ENCODE peak calls at places on chromosomes 11 and 22, in eight cellular contexts. I, N, Y, K, M, G, S and C are unnamed samples.

GRCh38 chr22:33350391-33350955 is 292.3 kb upstream of the SYN3 start:
- DNase-seq in I (no peak), N (no peak), Y (no peak), K (no peak), M (no peak), G (no peak), S (no peak), C (no peak)

GRCh38 chr22:49299821-49300231 is 527.8 kb downstream of the BRD1 start:
- DNase-seq in I (no peak), N (peak), Y (no peak), K (no peak), M (no peak), G (no peak), S (no peak), C (no peak)

GRCh38 chr22:48309115-48309705 is 1518.5 kb downstream of the BRD1 start:
- DNase-seq in I (no peak), N (no peak), Y (no peak), K (no peak), M (no peak), G (no peak), S (no peak), C (no peak)

GRCh38 chr22:26617251-26618199 is at the start of gene CRYBB1:
- DNase-seq in I (no peak), N (no peak), Y (no peak), K (peak), M (peak), G (peak), S (no peak), C (no peak)

GRCh38 chr11:30155428-30155827 is 75.4 kb upstream of the FSHB start:
- DNase-seq in I (no peak), N (no peak), Y (no peak), K (no peak), M (no peak), G (no peak), S (no peak), C (no peak)

GRCh38 chr11:106086850-106087249 is 9.4 kb downstream of the AASDHPPT start:
- DNase-seq in I (no peak), N (no peak), Y (no peak), K (no peak), M (no peak), G (no peak), S (no peak), C (no peak)

GRCh38 chr11:35539781-35540281 is 14.4 kb upstream of the PAMR1 start:
- DNase-seq in I (no peak), N (no peak), Y (no peak), K (peak), M (peak), G (no peak), S (peak), C (no peak)

GRCh38 chr11:3926458-3927095 is 71.1 kb downstream of the STIM1 start:
- DNase-seq in I (no peak), N (no peak), Y (no peak), K (no peak), M (no peak), G (no peak), S (no peak), C (no peak)

GRCh38 chr11:119529936-119530335 is 107.0 kb upstream of the THY1 start:
- DNase-seq in I (no peak), N (no peak), Y (no peak), K (no peak), M (no peak), G (no peak), S (no peak), C (no peak)

GRCh38 chr11:112770017-112770416 is 191.2 kb upstream of the NCAM1 start:
- DNase-seq in I (no peak), N (no peak), Y (no peak), K (no peak), M (no peak), G (no peak), S (no peak), C (no peak)

GRCh38 chr11:94511932-94512781 is at the start of gene C11orf97:
- DNase-seq in I (peak), N (peak), Y (no peak), K (peak), M (peak), G (peak), S (no peak), C (no peak)

GRCh38 chr11:70761094-70761905 is 363.0 kb downstream of the CTTN start:
- DNase-seq in I (no peak), N (no peak), Y (no peak), K (no peak), M (no peak), G (no peak), S (no peak), C (no peak)

GRCh38 chr11:88179966-88180629 is 4.9 kb upstream of the RAB38 start:
- DNase-seq in I (peak), N (no peak), Y (no peak), K (no peak), M (no peak), G (no peak), S (no peak), C (no peak)

GRCh38 chr11:118234833-118235232 is 10.0 kb upstream of the JAML start:
- DNase-seq in I (no peak), N (no peak), Y (no peak), K (no peak), M (no peak), G (no peak), S (no peak), C (no peak)

GRCh38 chr11:45917286-45917622 is 423 bp downstream of the PEX16 start:
- DNase-seq in I (no peak), N (no peak), Y (no peak), K (no peak), M (peak), G (no peak), S (no peak), C (no peak)

GRCh38 chr11:66815646-66816045 is 27.6 kb upstream of the RCE1 start:
- DNase-seq in I (no peak), N (no peak), Y (no peak), K (no peak), M (no peak), G (no peak), S (no peak), C (peak)

GRCh38 chr11:69485337-69486041 is 4.0 kb downstream of the LINC01488 start:
- DNase-seq in I (no peak), N (no peak), Y (no peak), K (no peak), M (no peak), G (no peak), S (no peak), C (no peak)

GRCh38 chr11:58286249-58286648 is 18.2 kb upstream of the OR10W1 start:
- DNase-seq in I (no peak), N (no peak), Y (peak), K (no peak), M (peak), G (peak), S (no peak), C (peak)

GRCh38 chr11:114256898-114257286 is 39.3 kb upstream of the NNMT start:
- DNase-seq in I (no peak), N (no peak), Y (no peak), K (peak), M (no peak), G (no peak), S (peak), C (no peak)

GRCh38 chr11:134037093-134037908 is 31.6 kb upstream of the JAM3 start:
- DNase-seq in I (peak), N (peak), Y (no peak), K (peak), M (peak), G (no peak), S (peak), C (no peak)

GRCh38 chr11:12853652-12854296 is 155.3 kb upstream of the RASSF10 start:
- DNase-seq in I (peak), N (peak), Y (no peak), K (no peak), M (peak), G (no peak), S (no peak), C (no peak)
- TF ChIP-seq POLR2AphosphoS5 in I (peak), N (no peak), Y (no peak), K (no peak), M (peak), G (no peak), S (no peak), C (no peak)

GRCh38 chr11:132099692-132100091 is 729.3 kb downstream of the NTM start:
- DNase-seq in I (no peak), N (no peak), Y (no peak), K (no peak), M (no peak), G (peak), S (no peak), C (peak)
- TF ChIP-seq CTCF in I (no peak), N (no peak), Y (peak), K (peak), M (no peak), G (peak), S (no peak), C (peak)

GRCh38 chr11:64844330-64845124 is at the start of gene CDC42BPG:
- DNase-seq in I (peak), N (peak), Y (peak), K (no peak), M (peak), G (peak), S (peak), C (no peak)
- TF ChIP-seq POLR2AphosphoS5 in I (peak), N (no peak), Y (peak), K (no peak), M (peak), G (no peak), S (no peak), C (no peak)

GRCh38 chr22:43272301-43272700 is 70.9 kb downstream of the SCUBE1 start:
- DNase-seq in I (no peak), N (no peak), Y (no peak), K (no peak), M (no peak), G (no peak), S (no peak), C (no peak)

GRCh38 chr22:43269325-43270040 is 73.7 kb downstream of the SCUBE1 start:
- DNase-seq in I (no peak), N (no peak), Y (no peak), K (no peak), M (no peak), G (no peak), S (no peak), C (no peak)

GRCh38 chr22:43268261-43268660 is 74.9 kb downstream of the SCUBE1 start:
- DNase-seq in I (no peak), N (no peak), Y (no peak), K (no peak), M (no peak), G (no peak), S (no peak), C (no peak)

GRCh38 chr22:43270949-43271348 is 72.2 kb downstream of the SCUBE1 start:
- DNase-seq in I (no peak), N (no peak), Y (no peak), K (no peak), M (no peak), G (no peak), S (no peak), C (no peak)

GRCh38 chr22:43270314-43270908 is 72.8 kb downstream of the SCUBE1 start:
- DNase-seq in I (no peak), N (no peak), Y (no peak), K (no peak), M (peak), G (no peak), S (no peak), C (no peak)
- TF ChIP-seq CTCF in I (no peak), N (no peak), Y (peak), K (no peak), M (no peak), G (no peak), S (no peak), C (no peak)

GRCh38 chr11:74141274-74141695 is 29.5 kb downstream of the C2CD3 start:
- DNase-seq in I (peak), N (peak), Y (no peak), K (no peak), M (peak), G (no peak), S (peak), C (no peak)
- TF ChIP-seq POLR2AphosphoS5 in I (peak), N (no peak), Y (no peak), K (no peak), M (no peak), G (no peak), S (no peak), C (peak)

GRCh38 chr22:37887610-37888378 is 18.3 kb upstream of the MICALL1 start:
- DNase-seq in I (peak), N (no peak), Y (no peak), K (peak), M (no peak), G (no peak), S (peak), C (no peak)
- TF ChIP-seq CTCF in I (peak), N (peak), Y (peak), K (peak), M (peak), G (no peak), S (peak), C (no peak)

DNA sequence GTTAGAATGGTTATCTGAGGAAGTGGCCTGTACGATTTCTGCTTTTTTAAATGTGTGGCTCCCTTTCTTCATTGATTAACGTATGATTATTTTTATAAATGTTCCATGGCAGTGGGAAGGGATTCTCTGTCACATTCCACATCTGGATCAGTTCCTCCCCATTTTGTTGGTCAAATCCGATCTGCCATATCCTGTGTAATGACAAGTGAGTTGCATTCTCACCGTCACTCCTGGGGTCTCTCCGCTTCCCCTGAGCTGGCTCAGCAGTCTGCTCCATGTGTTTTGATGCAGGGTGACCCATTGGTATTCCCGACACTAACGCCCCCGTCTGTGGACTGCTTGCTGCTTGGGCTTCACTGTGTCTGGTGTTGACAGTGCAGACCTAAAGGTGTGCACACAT is 20.4 kb downstream of the NEAT1 start:
- DNase-seq in I (peak), N (no peak), Y (no peak), K (no peak), M (no peak), G (no peak), S (no peak), C (no peak)
- TF ChIP-seq POLR2AphosphoS5 in I (no peak), N (no peak), Y (peak), K (peak), M (peak), G (no peak), S (no peak), C (no peak)